ENCODE peak calls at places on chromosomes 12 and 14, in seven cellular contexts. One of them, this sample, is unnamed.

GRCh38 chr12:129193263-129193871 is 340.1 kb downstream of the GLT1D1 start:
- DNase-seq in naive thymus-derived CD8-positive, alpha-beta T cell: no peak
- DNase-seq in B cell: no peak
- DNase-seq in amniotic stem cell: no peak
- DNase-seq in activated CD4-positive, alpha-beta T cell treated with anti-CD3 and anti-CD28 coated beads for 48 hours: peak; percentile 47
- DNase-seq in stimulated activated CD4-positive, alpha-beta T cell treated with anti-CD3 and anti-CD28 coated beads, Interleukin-15, amount 100 ng/mL, for 24 hours: peak; percentile 27
- DNase-seq in NCI-H510A treated with DMSO at 0.1 percent for 48 hours: no peak
- DNase-seq in this sample: no peak

GRCh38 chr14:61388173-61388975 is 67.0 kb downstream of the PRKCH start:
- DNase-seq in naive thymus-derived CD8-positive, alpha-beta T cell: no peak
- DNase-seq in B cell: no peak
- DNase-seq in amniotic stem cell: no peak
- DNase-seq in activated CD4-positive, alpha-beta T cell treated with anti-CD3 and anti-CD28 coated beads for 48 hours: peak; percentile 48
- DNase-seq in stimulated activated CD4-positive, alpha-beta T cell treated with anti-CD3 and anti-CD28 coated beads, Interleukin-15, amount 100 ng/mL, for 24 hours: peak; percentile 55
- DNase-seq in NCI-H510A treated with DMSO at 0.1 percent for 48 hours: peak; percentile 80
- DNase-seq in this sample: peak; percentile 41

GRCh38 chr12:6752181-6752930 is 585 bp downstream of the MLF2 start:
- DNase-seq in naive thymus-derived CD8-positive, alpha-beta T cell: peak; percentile 27
- DNase-seq in B cell: no peak
- DNase-seq in amniotic stem cell: peak; percentile 46
- DNase-seq in activated CD4-positive, alpha-beta T cell treated with anti-CD3 and anti-CD28 coated beads for 48 hours: peak; percentile 47
- DNase-seq in stimulated activated CD4-positive, alpha-beta T cell treated with anti-CD3 and anti-CD28 coated beads, Interleukin-15, amount 100 ng/mL, for 24 hours: peak; percentile 50
- DNase-seq in NCI-H510A treated with DMSO at 0.1 percent for 48 hours: no peak
- DNase-seq in this sample: no peak

GRCh38 chr12:125561-125960 is 59.0 kb downstream of the IQSEC3 start:
- DNase-seq in naive thymus-derived CD8-positive, alpha-beta T cell: no peak
- DNase-seq in B cell: no peak
- DNase-seq in amniotic stem cell: no peak
- DNase-seq in activated CD4-positive, alpha-beta T cell treated with anti-CD3 and anti-CD28 coated beads for 48 hours: no peak
- DNase-seq in stimulated activated CD4-positive, alpha-beta T cell treated with anti-CD3 and anti-CD28 coated beads, Interleukin-15, amount 100 ng/mL, for 24 hours: no peak
- DNase-seq in NCI-H510A treated with DMSO at 0.1 percent for 48 hours: no peak
- DNase-seq in this sample: no peak

GRCh38 chr14:103551338-103551762 is 11.1 kb downstream of the BAG5 start:
- DNase-seq in naive thymus-derived CD8-positive, alpha-beta T cell: no peak
- DNase-seq in B cell: peak; percentile 33
- DNase-seq in amniotic stem cell: no peak
- DNase-seq in activated CD4-positive, alpha-beta T cell treated with anti-CD3 and anti-CD28 coated beads for 48 hours: no peak
- DNase-seq in stimulated activated CD4-positive, alpha-beta T cell treated with anti-CD3 and anti-CD28 coated beads, Interleukin-15, amount 100 ng/mL, for 24 hours: no peak
- DNase-seq in NCI-H510A treated with DMSO at 0.1 percent for 48 hours: no peak
- DNase-seq in this sample: no peak

GRCh38 chr14:94751956-94752355 is 18.0 kb downstream of the GSC start:
- DNase-seq in naive thymus-derived CD8-positive, alpha-beta T cell: no peak
- DNase-seq in B cell: no peak
- DNase-seq in amniotic stem cell: no peak
- DNase-seq in activated CD4-positive, alpha-beta T cell treated with anti-CD3 and anti-CD28 coated beads for 48 hours: no peak
- DNase-seq in stimulated activated CD4-positive, alpha-beta T cell treated with anti-CD3 and anti-CD28 coated beads, Interleukin-15, amount 100 ng/mL, for 24 hours: no peak
- DNase-seq in NCI-H510A treated with DMSO at 0.1 percent for 48 hours: no peak
- DNase-seq in this sample: no peak

GRCh38 chr12:112855375-112855774 is 51.4 kb upstream of the OAS1 start:
- DNase-seq in naive thymus-derived CD8-positive, alpha-beta T cell: no peak
- DNase-seq in B cell: no peak
- DNase-seq in amniotic stem cell: no peak
- DNase-seq in activated CD4-positive, alpha-beta T cell treated with anti-CD3 and anti-CD28 coated beads for 48 hours: no peak
- DNase-seq in stimulated activated CD4-positive, alpha-beta T cell treated with anti-CD3 and anti-CD28 coated beads, Interleukin-15, amount 100 ng/mL, for 24 hours: no peak
- DNase-seq in NCI-H510A treated with DMSO at 0.1 percent for 48 hours: peak; percentile 35
- DNase-seq in this sample: no peak

GRCh38 chr12:49296034-49296835 is 1.3 kb downstream of the PRPH start:
- DNase-seq in naive thymus-derived CD8-positive, alpha-beta T cell: peak; percentile 43
- DNase-seq in B cell: peak; percentile 87
- DNase-seq in amniotic stem cell: no peak
- DNase-seq in activated CD4-positive, alpha-beta T cell treated with anti-CD3 and anti-CD28 coated beads for 48 hours: peak; percentile 81
- DNase-seq in stimulated activated CD4-positive, alpha-beta T cell treated with anti-CD3 and anti-CD28 coated beads, Interleukin-15, amount 100 ng/mL, for 24 hours: peak; percentile 78
- DNase-seq in NCI-H510A treated with DMSO at 0.1 percent for 48 hours: peak; percentile 52
- DNase-seq in this sample: peak; percentile 33

GRCh38 chr14:24986206-24986893 is 63.6 kb downstream of the STXBP6 start:
- DNase-seq in naive thymus-derived CD8-positive, alpha-beta T cell: no peak
- DNase-seq in B cell: no peak
- DNase-seq in amniotic stem cell: no peak
- DNase-seq in activated CD4-positive, alpha-beta T cell treated with anti-CD3 and anti-CD28 coated beads for 48 hours: no peak
- DNase-seq in stimulated activated CD4-positive, alpha-beta T cell treated with anti-CD3 and anti-CD28 coated beads, Interleukin-15, amount 100 ng/mL, for 24 hours: no peak
- DNase-seq in NCI-H510A treated with DMSO at 0.1 percent for 48 hours: no peak
- DNase-seq in this sample: no peak

GRCh38 chr12:103093499-103094106 is 136.1 kb downstream of the ASCL1 start:
- DNase-seq in naive thymus-derived CD8-positive, alpha-beta T cell: no peak
- DNase-seq in B cell: no peak
- DNase-seq in amniotic stem cell: no peak
- DNase-seq in activated CD4-positive, alpha-beta T cell treated with anti-CD3 and anti-CD28 coated beads for 48 hours: no peak
- DNase-seq in stimulated activated CD4-positive, alpha-beta T cell treated with anti-CD3 and anti-CD28 coated beads, Interleukin-15, amount 100 ng/mL, for 24 hours: no peak
- DNase-seq in NCI-H510A treated with DMSO at 0.1 percent for 48 hours: no peak
- DNase-seq in this sample: no peak

GRCh38 chr14:64388533-64389243 is 535 bp downstream of the MTHFD1 start:
- DNase-seq in naive thymus-derived CD8-positive, alpha-beta T cell: no peak
- DNase-seq in B cell: no peak
- DNase-seq in amniotic stem cell: peak; percentile 13
- DNase-seq in activated CD4-positive, alpha-beta T cell treated with anti-CD3 and anti-CD28 coated beads for 48 hours: peak; percentile 51
- DNase-seq in stimulated activated CD4-positive, alpha-beta T cell treated with anti-CD3 and anti-CD28 coated beads, Interleukin-15, amount 100 ng/mL, for 24 hours: no peak
- DNase-seq in NCI-H510A treated with DMSO at 0.1 percent for 48 hours: peak; percentile 81
- DNase-seq in this sample: peak; percentile 53

GRCh38 chr12:60266381-60266852 is 670.6 kb downstream of the SLC16A7 start:
- DNase-seq in naive thymus-derived CD8-positive, alpha-beta T cell: no peak
- DNase-seq in B cell: no peak
- DNase-seq in amniotic stem cell: peak; percentile 23
- DNase-seq in activated CD4-positive, alpha-beta T cell treated with anti-CD3 and anti-CD28 coated beads for 48 hours: no peak
- DNase-seq in stimulated activated CD4-positive, alpha-beta T cell treated with anti-CD3 and anti-CD28 coated beads, Interleukin-15, amount 100 ng/mL, for 24 hours: no peak
- DNase-seq in NCI-H510A treated with DMSO at 0.1 percent for 48 hours: no peak
- DNase-seq in this sample: no peak

GRCh38 chr12:9389796-9390195 is 181.6 kb upstream of the PZP start:
- DNase-seq in naive thymus-derived CD8-positive, alpha-beta T cell: no peak
- DNase-seq in B cell: no peak
- DNase-seq in amniotic stem cell: no peak
- DNase-seq in activated CD4-positive, alpha-beta T cell treated with anti-CD3 and anti-CD28 coated beads for 48 hours: no peak
- DNase-seq in stimulated activated CD4-positive, alpha-beta T cell treated with anti-CD3 and anti-CD28 coated beads, Interleukin-15, amount 100 ng/mL, for 24 hours: no peak
- DNase-seq in NCI-H510A treated with DMSO at 0.1 percent for 48 hours: no peak
- DNase-seq in this sample: no peak

This sample was measured in NCI-H345.